ENCODE peak calls at places on chromosomes 7 and 10, in four cellular contexts. C is K562, R is GM12878, W is H1. V is an unnamed sample.
A peak's percentile ranks its signal among the peaks of the same experiment; 100 is the strongest.

GRCh38 chr7:149729983-149730801 is 43.2 kb downstream of the ZNF467 start:
- DNase-seq in R (no peak), W (no peak), C (no peak), V (no peak)

GRCh38 chr7:13801669-13802068 is 187.8 kb downstream of the ETV1 start:
- DNase-seq in R (no peak), W (no peak), C (no peak), V (peak; percentile 15)

GRCh38 chr10:129937351-129937751 is 26.7 kb downstream of the EBF3 start:
- DNase-seq in W (no peak), C (no peak), R (no peak), V (no peak)

GRCh38 chr7:151046603-151047573 is 1.4 kb upstream of the ASIC3 start:
- DNase-seq in R (no peak), W (no peak), C (peak; percentile 13), V (peak; percentile 66)

GRCh38 chr7:7567898-7568531 is 1.3 kb downstream of the MIOS start:
- DNase-seq in W (no peak), C (no peak), R (no peak), V (no peak)

GRCh38 chr7:7803597-7804229 is 85.3 kb upstream of the RPA3 start:
- DNase-seq in R (no peak), C (no peak), W (no peak), V (no peak)

GRCh38 chr7:33212144-33212543 is 82.8 kb downstream of the BBS9 start:
- DNase-seq in R (no peak), C (no peak), W (no peak), V (no peak)

GRCh38 chr7:97357459-97357858 is 240.0 kb downstream of the SDHAF3 start:
- DNase-seq in R (no peak), C (no peak), W (no peak), V (no peak)

GRCh38 chr10:46543379-46544014 is 13.0 kb downstream of the GPRIN2 start:
- DNase-seq in W (no peak), R (no peak), C (no peak), V (no peak)

GRCh38 chr7:36746347-36746746 is 22.1 kb upstream of the AOAH start:
- DNase-seq in R (no peak), C (no peak), W (no peak), V (peak; percentile 2)

GRCh38 chr7:1914321-1914720 is 244.2 kb downstream of the ELFN1 start:
- DNase-seq in R (no peak), C (no peak), W (no peak), V (no peak)

GRCh38 chr7:100033526-100033925 is 16.0 kb upstream of the ZSCAN21 start:
- DNase-seq in C (no peak), W (no peak), R (no peak), V (no peak)

GRCh38 chr7:121085922-121086321 is 97.4 kb downstream of the CPED1 start:
- DNase-seq in C (no peak), R (no peak), W (no peak), V (peak; percentile 46)

GRCh38 chr10:98374176-98374969 is 40.6 kb downstream of the PYROXD2 start:
- DNase-seq in R (no peak), W (no peak), C (no peak), V (peak; percentile 91)

GRCh38 chr10:78817804-78818203 is 251.0 kb upstream of the ZMIZ1 start:
- DNase-seq in R (no peak), W (no peak), C (no peak), V (no peak)

DNA sequence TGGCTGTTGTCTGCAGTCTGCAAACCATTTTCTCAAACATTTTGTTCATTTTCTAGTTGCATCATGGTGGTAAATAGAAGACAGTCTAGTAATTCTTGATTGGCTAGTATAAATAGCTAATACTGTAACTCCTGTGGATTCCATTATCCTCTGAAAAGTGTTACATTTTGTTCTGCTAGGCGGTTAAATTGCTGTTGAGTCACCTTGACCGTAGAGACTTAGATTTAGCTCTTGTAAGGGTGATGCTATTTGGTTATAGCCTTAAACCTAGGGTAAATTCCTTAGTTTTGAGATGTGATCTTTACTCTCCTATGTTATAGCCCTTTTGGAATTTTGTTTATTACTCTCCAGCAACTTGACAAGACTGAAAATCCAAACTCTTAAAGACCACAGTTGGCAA is 58.8 kb downstream of the SHOC2 start:
- DNase-seq in R (no peak), W (no peak), C (no peak), V (peak; percentile 25)
- TF ChIP-seq CHD1 in R (no peak), W (no peak), C (no peak), V (no peak)

GRCh38 chr10:101974091-101974799 is 81.7 kb downstream of the ARMH3 start:
- DNase-seq in W (no peak), C (no peak), R (no peak), V (no peak)
- TF ChIP-seq CHD1 in W (no peak), C (no peak), R (no peak), V (no peak)

DNA sequence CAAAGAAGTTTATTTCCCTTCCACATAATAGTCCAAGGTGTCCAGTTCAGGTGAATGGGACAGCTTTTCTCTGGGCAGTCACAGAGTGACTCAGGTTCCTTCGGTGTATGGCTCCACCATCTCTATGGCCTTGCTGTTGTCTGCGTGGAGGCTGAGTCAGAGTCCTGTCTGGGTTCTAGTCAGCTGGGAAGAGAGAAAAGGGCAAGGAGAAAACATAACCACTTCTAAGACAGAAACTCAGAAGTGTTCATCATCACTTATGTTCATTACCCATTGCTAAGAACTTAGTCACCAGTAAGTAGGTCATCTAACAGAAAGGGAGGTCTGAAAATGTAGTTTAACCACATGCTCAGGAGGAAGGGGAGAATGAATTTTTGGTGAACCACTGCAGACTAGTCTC is 32.4 kb upstream of the CCDC7 start:
- DNase-seq in W (no peak), C (no peak), R (no peak), V (peak; percentile 96)
- TF ChIP-seq CHD1 in W (no peak), C (no peak), R (no peak), V (no peak)

GRCh38 chr7:20238268-20238753 is 21.1 kb upstream of the MACC1 start:
- DNase-seq in W (no peak), C (no peak), R (no peak), V (no peak)

GRCh38 chr7:20235303-20235702 is 18.1 kb upstream of the MACC1 start:
- DNase-seq in W (no peak), R (no peak), C (no peak), V (no peak)

GRCh38 chr7:20236043-20236442 is 18.9 kb upstream of the MACC1 start:
- DNase-seq in C (no peak), W (no peak), R (no peak), V (no peak)

GRCh38 chr7:20237464-20238267 is 20.5 kb upstream of the MACC1 start:
- DNase-seq in W (no peak), C (no peak), R (no peak), V (no peak)

GRCh38 chr7:20236790-20237189 is 19.6 kb upstream of the MACC1 start:
- DNase-seq in C (no peak), R (no peak), W (no peak), V (peak; percentile 46)
- TF ChIP-seq CHD1 in C (no peak), R (no peak), W (no peak), V (no peak)

GRCh38 chr7:43302211-43302711 is 189.8 kb downstream of the HECW1 start:
- DNase-seq in C (no peak), R (no peak), W (no peak), V (peak; percentile 49)
- TF ChIP-seq CHD1 in C (no peak), R (no peak), W (no peak), V (no peak)